ENCODE peak calls at places on chromosomes 5 and 9, in five cellular contexts. I is left ventricle myocardium inferior, W is body of pancreas, B is IMR-90, A is mucosa of descending colon. K is an unnamed sample.

GRCh38 chr5:124060010-124060409 is 548.0 kb downstream of the CSNK1G3 start:
- DNase-seq in B (no peak), I (no peak), W (no peak), A (no peak), K (no peak)

GRCh38 chr5:37044120-37044519 is 167.6 kb downstream of the NIPBL start:
- DNase-seq in A (no peak), B (no peak), W (no peak), I (no peak), K (no peak)

GRCh38 chr9:87359264-87359663 is 138.4 kb upstream of the DAPK1 start:
- DNase-seq in I (no peak), A (no peak), B (no peak), W (no peak), K (no peak)

GRCh38 chr5:569868-570361 is 42.2 kb upstream of the CEP72 start:
- DNase-seq in A (no peak), W (no peak), B (no peak), I (no peak), K (no peak)

GRCh38 chr9:130051855-130052254 is 1.9 kb upstream of the GPR107 start:
- DNase-seq in A (no peak), W (no peak), I (no peak), B (no peak), K (peak; percentile 55)

GRCh38 chr5:150272531-150272930 is 17.0 kb downstream of the CAMK2A start:
- DNase-seq in B (peak; percentile 52), A (no peak), I (no peak), W (peak; percentile 31), K (peak; percentile 55)

GRCh38 chr5:181195249-181195761 is 9.7 kb downstream of the TRIM7 start:
- DNase-seq in A (no peak), I (no peak), B (no peak), W (no peak), K (no peak)

GRCh38 chr9:107730691-107731090 is 241.1 kb upstream of the KLF4 start:
- DNase-seq in B (no peak), I (no peak), A (no peak), W (no peak), K (no peak)

GRCh38 chr9:97599447-97599846 is 33.7 kb downstream of the TSTD2 start:
- DNase-seq in W (no peak), A (no peak), B (no peak), I (no peak), K (no peak)

GRCh38 chr9:24961787-24962186 is 416.1 kb upstream of the IZUMO3 start:
- DNase-seq in A (no peak), I (no peak), W (no peak), B (no peak), K (no peak)

GRCh38 chr5:174376056-174376455 is 330.6 kb downstream of the NSG2 start:
- DNase-seq in B (no peak), A (no peak), I (no peak), W (no peak), K (no peak)

GRCh38 chr9:21967169-21967568 is 27.0 kb downstream of the CDKN2A start:
- DNase-seq in I (no peak), A (no peak), B (no peak), W (no peak), K (no peak)
- H3K9me3 ChIP-seq in I (peaks cover 13% of the 10 kb centered on the region), A (no peaks in the 10 kb centered on the region), B (peaks cover 12% of the 10 kb centered on the region), W (no peaks in the 10 kb centered on the region), K (peaks cover 3% of the 10 kb centered on the region)

DNA sequence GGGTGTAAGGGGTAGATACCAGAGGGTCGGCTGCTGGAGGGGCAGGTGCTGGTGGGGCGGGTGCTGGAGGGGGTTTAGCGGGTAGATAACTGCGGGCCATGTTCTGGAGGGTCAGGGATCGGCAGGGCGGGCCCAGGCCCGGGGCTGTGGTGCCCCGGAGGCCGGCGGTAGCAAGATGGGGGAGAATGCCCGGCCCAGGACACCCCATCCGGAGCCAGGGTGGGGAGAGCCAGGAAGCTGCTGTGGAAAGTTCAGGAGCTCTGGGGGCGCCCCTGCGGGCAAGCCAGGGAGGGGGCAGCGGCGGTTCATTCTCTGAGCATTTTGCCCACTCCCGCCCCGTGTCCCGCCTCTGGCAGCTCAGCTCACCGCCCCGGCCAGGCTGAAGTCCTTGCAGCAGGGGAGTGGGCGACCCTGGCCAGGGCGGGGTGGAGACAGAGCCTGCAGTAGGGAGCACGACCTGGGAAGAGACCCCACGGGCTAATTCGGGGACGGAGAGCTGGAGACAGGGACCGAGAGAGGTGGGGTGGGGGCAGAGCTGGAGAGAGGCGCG is 538 bp downstream of the PRRT1B start:
- DNase-seq in A (peak; percentile 52), W (no peak), B (no peak), I (no peak), K (no peak)
- H3K9me3 ChIP-seq in A (peaks cover 18% of the 10 kb centered on the region), W (peaks cover 15% of the 10 kb centered on the region), B (peaks cover 32% of the 10 kb centered on the region), I (peaks cover 26% of the 10 kb centered on the region), K (no peaks in the 10 kb centered on the region)

GRCh38 chr5:3344671-3345070 is 251.0 kb upstream of the IRX1 start:
- DNase-seq in I (no peak), W (no peak), A (no peak), B (no peak), K (no peak)

GRCh38 chr5:3343911-3344310 is 251.7 kb upstream of the IRX1 start:
- DNase-seq in B (no peak), W (no peak), A (no peak), I (no peak), K (no peak)

GRCh38 chr5:3346111-3346820 is 249.4 kb upstream of the IRX1 start:
- DNase-seq in A (no peak), B (no peak), I (no peak), W (no peak), K (no peak)

GRCh38 chr5:3343211-3343610 is 252.4 kb upstream of the IRX1 start:
- DNase-seq in W (no peak), I (no peak), B (no peak), A (no peak), K (no peak)

GRCh38 chr5:3345195-3345594 is 250.4 kb upstream of the IRX1 start:
- DNase-seq in B (no peak), I (no peak), W (no peak), A (no peak), K (no peak)
- H3K9me3 ChIP-seq in B (peaks cover 43% of the 10 kb centered on the region), I (no peaks in the 10 kb centered on the region), W (no peaks in the 10 kb centered on the region), A (peaks cover 19% of the 10 kb centered on the region), K (no peaks in the 10 kb centered on the region)

DNA sequence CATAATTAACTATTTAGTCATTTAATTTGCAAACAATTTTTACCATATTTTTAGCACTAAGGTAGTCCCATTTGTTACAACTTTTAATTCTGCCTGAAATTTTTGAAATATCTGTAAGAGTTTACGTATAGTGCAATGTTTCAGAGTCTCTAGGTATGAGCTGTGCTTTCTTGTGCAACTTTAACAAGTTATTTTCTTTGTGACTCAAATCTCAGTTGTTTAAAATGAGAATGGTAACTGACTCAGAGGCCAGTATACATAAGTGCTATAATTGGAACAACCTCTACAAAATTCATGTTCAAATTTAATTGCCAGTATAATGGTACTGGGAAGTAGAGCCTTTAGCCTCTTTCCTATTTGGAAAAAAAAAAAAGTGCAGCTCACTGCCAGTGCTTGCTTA is 14.2 kb upstream of the ZNF883 start:
- DNase-seq in W (no peak), A (no peak), B (peak; percentile 52), I (no peak), K (peak; percentile 22)
- H3K9me3 ChIP-seq in W (peaks cover 29% of the 10 kb centered on the region), A (peaks cover 44% of the 10 kb centered on the region), B (peaks cover 22% of the 10 kb centered on the region), I (peaks cover 92% of the 10 kb centered on the region), K (no peaks in the 10 kb centered on the region)